ENCODE peak calls at places on chromosomes 5 and 9, in seven cellular contexts. M is fibroblast of mammary gland, L is HAP-1, F is fibroblast of pulmonary artery, Y is fibroblast of lung, B is IMR-90, O is adrenal gland. J is an unnamed sample.
A peak's percentile ranks its signal among the peaks of the same experiment; 100 is the strongest.

GRCh38 chr5:92518318-92518913 is 1062.6 kb downstream of the NR2F1-AS1 start:
- DNase-seq in M (peak; percentile 76), L (peak; percentile 44), F (peak; percentile 67), Y (peak; percentile 67), B (peak; percentile 80), O (peak; percentile 19), J (no peak)

GRCh38 chr5:141680751-141681201 is 1.3 kb downstream of the ARAP3 start:
- DNase-seq in M (no peak), L (peak; percentile 80), F (peak; percentile 92), Y (no peak), B (peak; percentile 41), O (peak; percentile 69), J (no peak)

GRCh38 chr9:36148652-36149051 is 12.1 kb downstream of the GLIPR2 start:
- DNase-seq in M (peak; percentile 99), L (no peak), F (peak; percentile 98), Y (peak; percentile 99), B (peak; percentile 97), O (peak; percentile 100), J (peak; percentile 77)

GRCh38 chr9:121073038-121073437 is 1.7 kb upstream of the CNTRL start:
- DNase-seq in M (peak; percentile 93), L (no peak), F (peak; percentile 93), Y (peak; percentile 89), B (peak; percentile 47), O (peak; percentile 42), J (no peak)

GRCh38 chr9:4114569-4115505 is 185.0 kb downstream of the GLIS3 start:
- DNase-seq in M (peak; percentile 38), L (no peak), F (peak; percentile 68), Y (peak; percentile 68), B (peak; percentile 86), O (no peak), J (no peak)

GRCh38 chr9:134967547-134967930 is 49.8 kb upstream of the FCN1 start:
- DNase-seq in M (peak; percentile 7), L (no peak), F (no peak), Y (peak; percentile 15), B (peak; percentile 6), O (no peak), J (no peak)

GRCh38 chr9:121938621-121939020 is 154.5 kb downstream of the TTLL11 start:
- DNase-seq in M (no peak), L (no peak), F (no peak), Y (no peak), B (no peak), O (no peak), J (no peak)

GRCh38 chr5:1374680-1375055 is 29.8 kb upstream of the CLPTM1L start:
- DNase-seq in M (peak; percentile 67), L (no peak), F (no peak), Y (peak; percentile 6), B (no peak), O (no peak), J (no peak)

GRCh38 chr9:78613006-78613405 is 316.1 kb downstream of the PSAT1 start:
- DNase-seq in M (no peak), L (no peak), F (no peak), Y (no peak), B (no peak), O (no peak), J (no peak)

GRCh38 chr9:136916330-136917184 is 28.0 kb downstream of the FBXW5 start:
- DNase-seq in M (no peak), L (no peak), F (no peak), Y (no peak), B (no peak), O (no peak), J (no peak)

GRCh38 chr5:58127486-58128220 is 332.2 kb downstream of the PLK2 start:
- DNase-seq in M (no peak), L (no peak), F (no peak), Y (no peak), B (peak; percentile 20), O (no peak), J (no peak)

GRCh38 chr5:134131578-134132350 is 17.3 kb downstream of the TCF7 start:
- DNase-seq in M (no peak), L (no peak), F (no peak), Y (no peak), B (no peak), O (no peak), J (no peak)

GRCh38 chr5:10331341-10331796 is 22.1 kb upstream of the MARCHF6 start:
- DNase-seq in M (peak; percentile 87), L (no peak), F (peak; percentile 82), Y (peak; percentile 89), B (peak; percentile 82), O (peak; percentile 53), J (no peak)

GRCh38 chr5:10328323-10328722 is 20.6 kb upstream of the CMBL start:
- DNase-seq in M (no peak), L (no peak), F (no peak), Y (no peak), B (peak; percentile 28), O (no peak), J (no peak)

GRCh38 chr5:10329421-10329807 is 21.7 kb upstream of the CMBL start:
- DNase-seq in M (no peak), L (no peak), F (no peak), Y (no peak), B (no peak), O (no peak), J (no peak)

GRCh38 chr5:10330511-10331105 is 22.9 kb upstream of the MARCHF6 start:
- DNase-seq in M (no peak), L (no peak), F (no peak), Y (no peak), B (no peak), O (no peak), J (no peak)

GRCh38 chr5:10329808-10330481 is 22.2 kb upstream of the CMBL start:
- DNase-seq in M (peak; percentile 95), L (no peak), F (peak; percentile 81), Y (peak; percentile 97), B (peak; percentile 88), O (peak; percentile 29), J (no peak)
- H3K4me3 ChIP-seq in M (no peak overlapping the region), L (no peak overlapping the region), F (no peak overlapping the region), Y (no peak overlapping the region), B (no peak overlapping the region), O (no peak overlapping the region), J (no peak overlapping the region)

GRCh38 chr5:176629853-176630680 is at the start of the genes EIF4E1B and SNCB:
- DNase-seq in M (no peak), L (peak; percentile 80), F (peak; percentile 38), Y (peak; percentile 30), B (no peak), O (no peak), J (peak; percentile 70)

GRCh38 chr5:176632777-176633176 is 2.3 kb downstream of the EIF4E1B start:
- DNase-seq in M (no peak), L (no peak), F (no peak), Y (no peak), B (no peak), O (no peak), J (no peak)

GRCh38 chr5:176631383-176631970 is 1.0 kb downstream of the EIF4E1B start:
- DNase-seq in M (no peak), L (no peak), F (no peak), Y (no peak), B (no peak), O (no peak), J (no peak)

GRCh38 chr5:176629317-176629852 is 949 bp downstream of the SNCB start:
- DNase-seq in M (no peak), L (no peak), F (no peak), Y (no peak), B (no peak), O (no peak), J (no peak)

DNA sequence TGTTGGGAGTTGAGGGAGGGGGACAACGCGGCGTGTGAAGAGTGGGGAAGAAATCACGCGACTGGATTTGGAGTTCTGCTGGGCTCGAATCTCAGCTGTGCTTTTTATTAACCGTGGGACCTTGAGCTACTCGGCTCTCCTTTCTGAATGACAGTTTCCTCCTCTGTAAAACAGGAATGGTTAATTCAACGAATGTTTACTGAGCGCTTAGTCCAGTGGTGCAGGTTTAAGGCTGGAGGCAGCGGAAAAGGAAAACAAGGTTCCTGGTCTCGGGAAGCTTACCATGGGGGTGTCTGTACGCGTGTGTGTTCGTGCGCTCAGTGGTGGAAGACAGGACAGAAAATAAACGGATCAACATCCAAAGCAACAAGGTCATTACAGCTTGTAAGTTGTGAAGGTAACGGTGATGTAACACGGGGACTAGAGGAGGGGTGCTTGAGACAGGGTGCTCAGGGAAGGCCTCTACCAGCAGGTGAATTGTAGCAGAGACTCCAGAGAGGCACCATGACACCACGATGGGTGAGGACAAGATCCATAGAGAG is 277 bp downstream of the EIF4E1B start:
- DNase-seq in M (no peak), L (no peak), F (no peak), Y (no peak), B (no peak), O (no peak), J (no peak)
- H3K4me3 ChIP-seq in M (no peak overlapping the region), L (peak overlapping the region; percentile 30), F (peak overlapping the region; percentile 47), Y (no peak overlapping the region), B (peak overlapping the region; percentile 26), O (no peak overlapping the region), J (peak overlapping the region; percentile 43)

DNA sequence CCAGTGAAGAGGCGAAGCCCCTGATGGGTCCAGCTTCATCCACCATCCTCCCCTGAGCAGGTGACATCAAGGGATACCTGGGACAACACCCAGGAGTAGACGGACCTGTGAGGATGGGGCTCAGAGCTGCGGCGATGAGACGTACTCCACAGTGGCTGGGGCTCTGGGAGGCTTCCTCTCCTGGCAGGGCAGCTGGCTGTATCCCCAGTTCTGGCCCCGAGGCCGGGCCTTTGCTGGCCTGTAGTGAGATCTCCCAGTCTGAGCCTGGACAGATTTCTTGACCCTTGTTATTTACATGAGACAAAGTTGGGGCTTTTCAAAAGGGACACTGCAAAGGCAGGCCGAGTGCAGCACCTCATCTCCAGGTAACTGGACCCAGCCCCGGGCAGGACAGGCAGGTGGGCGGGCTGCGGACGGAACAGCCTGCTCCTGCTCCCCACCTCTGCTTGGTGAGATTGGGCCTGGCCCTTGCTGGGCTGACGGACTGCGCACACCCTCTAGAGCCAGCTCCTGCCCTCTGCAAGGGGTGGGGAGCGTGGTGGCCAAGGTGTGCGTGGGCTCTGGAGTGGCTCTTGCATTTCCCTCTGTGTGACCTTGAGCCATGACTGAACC is 23.1 kb downstream of the IER5L start:
- DNase-seq in M (no peak), L (no peak), F (no peak), Y (no peak), B (no peak), O (no peak), J (no peak)
- H3K4me3 ChIP-seq in M (no peak overlapping the region), L (no peak overlapping the region), F (no peak overlapping the region), Y (no peak overlapping the region), B (no peak overlapping the region), O (no peak overlapping the region), J (no peak overlapping the region)

GRCh38 chr9:92600742-92601261 is 65.0 kb upstream of the ECM2 start:
- DNase-seq in M (peak; percentile 63), L (no peak), F (peak; percentile 71), Y (peak; percentile 55), B (peak; percentile 74), O (no peak), J (no peak)
- H3K4me3 ChIP-seq in M (no peak overlapping the region), L (no peak overlapping the region), F (no peak overlapping the region), Y (no peak overlapping the region), B (no peak overlapping the region), O (no peak overlapping the region), J (no peak overlapping the region)